ENCODE peak calls at places on chromosome 3, in five cellular contexts. I is COR-L47, A is activated T-cell treated with anti-CD3 and anti-CD28 coated beads for 1 hour, O is cardiac muscle cell, J is T1000. B is an unnamed sample.

GRCh38 chr3:126266850-126267168 is 86.4 kb upstream of the ALDH1L1 start:
- DNase-seq in I (no peak), A (no peak), O (no peak), J (no peak), B (no peak)

GRCh38 chr3:99666201-99666600 is 27.8 kb downstream of the COL8A1 start:
- DNase-seq in I (no peak), A (no peak), O (peak; percentile 58), J (no peak), B (no peak)

GRCh38 chr3:27677554-27677953 is 44.6 kb downstream of the EOMES start:
- DNase-seq in I (no peak), A (no peak), O (peak; percentile 97), J (peak; percentile 61), B (no peak)

GRCh38 chr3:8507496-8507895 is 5.9 kb downstream of the LMCD1 start:
- DNase-seq in I (no peak), A (no peak), O (no peak), J (no peak), B (no peak)

GRCh38 chr3:149625795-149626194 is 32.0 kb downstream of the WWTR1 start:
- DNase-seq in I (no peak), A (no peak), O (no peak), J (no peak), B (no peak)

GRCh38 chr3:197528190-197528589 is 27.6 kb downstream of the BDH1 start:
- DNase-seq in I (no peak), A (no peak), O (peak; percentile 23), J (no peak), B (no peak)

GRCh38 chr3:69542265-69543079 is 156.6 kb upstream of the FRMD4B start:
- DNase-seq in I (peak; percentile 11), A (no peak), O (peak; percentile 14), J (peak; percentile 45), B (peak; percentile 51)

GRCh38 chr3:45153658-45154437 is 7.7 kb upstream of the CDCP1 start:
- DNase-seq in I (no peak), A (no peak), O (peak; percentile 75), J (no peak), B (no peak)

GRCh38 chr3:196971094-196971698 is 2.6 kb upstream of the PIGZ start:
- DNase-seq in I (no peak), A (no peak), O (no peak), J (no peak), B (no peak)

GRCh38 chr3:112377418-112378071 is 44.6 kb downstream of the CD200 start:
- DNase-seq in I (no peak), A (no peak), O (peak; percentile 80), J (no peak), B (no peak)

GRCh38 chr3:49609815-49610214 is 55.5 kb downstream of the BSN start:
- DNase-seq in I (no peak), A (no peak), O (no peak), J (no peak), B (no peak)

GRCh38 chr3:98593046-98593936 is at the start of gene CPOX:
- DNase-seq in I (peak; percentile 78), A (peak; percentile 68), O (peak; percentile 95), J (peak; percentile 89), B (peak; percentile 79)

GRCh38 chr3:141261472-141262171 is 30.0 kb downstream of the PXYLP1 start:
- DNase-seq in I (peak; percentile 48), A (no peak), O (no peak), J (no peak), B (no peak)

GRCh38 chr3:31793821-31794220 is 187.2 kb downstream of the OSBPL10 start:
- DNase-seq in I (no peak), A (no peak), O (no peak), J (no peak), B (no peak)

GRCh38 chr3:71074416-71074815 is 509.1 kb downstream of the FOXP1 start:
- DNase-seq in I (no peak), A (no peak), O (no peak), J (no peak), B (no peak)

GRCh38 chr3:78645628-78646310 is 1122.0 kb downstream of the ROBO1 start:
- DNase-seq in I (peak; percentile 41), A (no peak), O (peak; percentile 87), J (peak; percentile 5), B (peak; percentile 35)

GRCh38 chr3:122864498-122864897 is 69.6 kb downstream of the SLC49A4 start:
- DNase-seq in I (no peak), A (no peak), O (no peak), J (no peak), B (no peak)

GRCh38 chr3:170719300-170719699 is 133.4 kb upstream of the SLC7A14 start:
- DNase-seq in I (no peak), A (no peak), O (no peak), J (no peak), B (no peak)

GRCh38 chr3:19231792-19232461 is 83.6 kb downstream of the KCNH8 start:
- DNase-seq in I (no peak), A (no peak), O (no peak), J (no peak), B (no peak)

GRCh38 chr3:134839422-134839821 is 44.4 kb downstream of the EPHB1 start:
- DNase-seq in I (no peak), A (no peak), O (no peak), J (peak; percentile 39), B (no peak)

GRCh38 chr3:102087236-102087635 is 237.9 kb downstream of the NFKBIZ start:
- DNase-seq in I (no peak), A (no peak), O (no peak), J (no peak), B (no peak)

GRCh38 chr3:158105710-158106438 is at the start of gene SHOX2:
- DNase-seq in I (no peak), A (no peak), O (peak; percentile 70), J (peak; percentile 31), B (peak; percentile 38)

GRCh38 chr3:189025866-189026265 is 145.9 kb upstream of the TPRG1 start:
- DNase-seq in I (no peak), A (no peak), O (no peak), J (no peak), B (no peak)

GRCh38 chr3:53109190-53109589 is 21.0 kb downstream of the RFT1 start:
- DNase-seq in I (no peak), A (no peak), O (peak; percentile 65), J (peak; percentile 13), B (no peak)

B was measured in endothelial cell.